ENCODE peak calls at places on chromosomes 12 and 14, in seven cellular contexts. T is aorta, Z is fibroblast of pulmonary artery, D is nephron progenitor cell, L is lower lobe of right lung, I is Caki2, U is M059J. S is an unnamed sample.
A peak's percentile ranks its signal among the peaks of the same experiment; 100 is the strongest.

GRCh38 chr14:104924421-104925213 is at the start of gene PLD4:
- DNase-seq in D (no peak), Z (no peak), I (no peak), T (no peak), U (peak; percentile 43), L (no peak), S (no peak)

GRCh38 chr14:60630129-60630528 is 19.1 kb downstream of the SIX1 start:
- DNase-seq in L (no peak), U (no peak), T (no peak), D (no peak), I (no peak), Z (no peak), S (no peak)

GRCh38 chr12:96193725-96194571 is at the start of gene ELK3:
- DNase-seq in Z (peak; percentile 82), I (peak; percentile 39), D (peak; percentile 74), L (peak; percentile 76), T (peak; percentile 84), U (peak; percentile 74), S (peak; percentile 80)

GRCh38 chr14:49928010-49928409 is 35.1 kb downstream of the ARF6 start:
- DNase-seq in I (no peak), U (no peak), T (no peak), D (no peak), Z (no peak), L (no peak), S (no peak)

GRCh38 chr14:23123419-23123818 is 4.4 kb upstream of the CEBPE start:
- DNase-seq in L (peak; percentile 75), D (no peak), U (no peak), Z (no peak), T (peak; percentile 89), I (no peak), S (no peak)

GRCh38 chr12:58607805-58608204 is 312.5 kb downstream of the LRIG3 start:
- DNase-seq in U (no peak), Z (no peak), I (no peak), T (no peak), L (no peak), D (no peak), S (no peak)

GRCh38 chr12:5434647-5434968 is 2.7 kb downstream of the NTF3 start:
- DNase-seq in U (no peak), I (no peak), Z (no peak), L (no peak), T (no peak), D (no peak), S (no peak)

GRCh38 chr14:97021571-97022171 is 224.5 kb downstream of the VRK1 start:
- DNase-seq in L (no peak), U (peak; percentile 14), T (no peak), I (no peak), D (no peak), Z (no peak), S (no peak)

GRCh38 chr12:53231859-53232640 is at the start of gene RARG:
- DNase-seq in D (peak; percentile 66), U (peak; percentile 82), Z (peak; percentile 35), I (peak; percentile 84), T (peak; percentile 92), L (peak; percentile 73), S (peak; percentile 88)

GRCh38 chr12:123389560-123390351 is 5.8 kb downstream of the KMT5A start:
- DNase-seq in U (no peak), T (peak; percentile 83), Z (no peak), D (peak; percentile 54), L (peak; percentile 86), I (peak; percentile 46), S (peak; percentile 50)

GRCh38 chr12:100170313-100170858 is 27.7 kb upstream of the BLTP3B start:
- DNase-seq in D (no peak), U (no peak), Z (no peak), T (no peak), I (no peak), L (no peak), S (no peak)

GRCh38 chr14:68686212-68686478 is 106.7 kb downstream of the ZFP36L1 start:
- DNase-seq in T (no peak), U (no peak), I (no peak), L (no peak), D (no peak), Z (no peak), S (no peak)

GRCh38 chr14:63493246-63493645 is 49.9 kb downstream of the PPP2R5E start:
- DNase-seq in L (no peak), Z (peak; percentile 28), U (peak; percentile 32), I (peak; percentile 18), T (no peak), D (peak; percentile 12), S (peak; percentile 28)

GRCh38 chr12:3534511-3534910 is 43.5 kb downstream of the PRMT8 start:
- DNase-seq in T (no peak), I (no peak), U (no peak), D (no peak), Z (no peak), L (no peak), S (no peak)

GRCh38 chr12:52063986-52064649 is 5.7 kb upstream of the ATG101 start:
- DNase-seq in Z (peak; percentile 93), U (peak; percentile 80), I (no peak), T (peak; percentile 88), L (no peak), D (no peak), S (no peak)

GRCh38 chr12:99529966-99530365 is 117.6 kb upstream of the GARIN6 start:
- DNase-seq in T (no peak), L (no peak), I (peak; percentile 41), U (peak; percentile 89), Z (no peak), D (no peak), S (peak; percentile 35)

GRCh38 chr14:35444104-35444503 is 39.6 kb upstream of the NFKBIA start:
- DNase-seq in Z (no peak), D (no peak), L (no peak), T (no peak), I (no peak), U (no peak), S (no peak)

GRCh38 chr12:3296409-3296701 is 194.6 kb upstream of the PRMT8 start:
- DNase-seq in U (no peak), I (no peak), Z (no peak), D (no peak), L (no peak), T (no peak), S (no peak)

GRCh38 chr12:43306066-43306465 is 245.9 kb downstream of the ADAMTS20 start:
- DNase-seq in L (no peak), Z (peak; percentile 95), U (peak; percentile 75), I (peak; percentile 15), D (no peak), T (no peak), S (peak; percentile 85)

GRCh38 chr14:58488550-58488949 is 61.0 kb downstream of the KIAA0586 start:
- DNase-seq in I (no peak), Z (peak; percentile 41), U (peak; percentile 81), T (no peak), D (no peak), L (no peak), S (peak; percentile 46)

GRCh38 chr12:18284461-18284860 is 23.1 kb downstream of the PIK3C2G start:
- DNase-seq in Z (peak; percentile 56), L (no peak), T (no peak), D (no peak), U (no peak), I (no peak), S (peak; percentile 14)

GRCh38 chr14:70888681-70889175 is 18.5 kb upstream of the PCNX1 start:
- DNase-seq in I (no peak), L (no peak), D (no peak), T (no peak), U (no peak), Z (peak; percentile 78), S (peak; percentile 59)

GRCh38 chr12:30926243-30927209 is at the start of gene TSPAN11:
- DNase-seq in L (no peak), Z (peak; percentile 21), D (peak; percentile 77), T (peak; percentile 78), U (peak; percentile 13), I (no peak), S (peak; percentile 86)

GRCh38 chr12:47088021-47088944 is 8.5 kb upstream of the AMIGO2 start:
- DNase-seq in Z (peak; percentile 79), L (no peak), T (no peak), I (peak; percentile 61), D (no peak), U (peak; percentile 53), S (peak; percentile 32)

GRCh38 chr12:3452348-3452747 is 38.7 kb upstream of the PRMT8 start:
- DNase-seq in Z (no peak), U (no peak), D (no peak), L (no peak), T (no peak), I (no peak), S (no peak)

GRCh38 chr14:77377502-77377844 is 294 bp downstream of the SAMD15 start:
- DNase-seq in U (no peak), L (no peak), T (no peak), I (no peak), D (no peak), Z (no peak), S (no peak)

GRCh38 chr12:31928246-31929139 is 30.7 kb upstream of the RESF1 start:
- DNase-seq in T (no peak), I (no peak), D (no peak), Z (no peak), U (no peak), L (no peak), S (no peak)

GRCh38 chr14:34857689-34858449 is 17.3 kb downstream of the BAZ1A start:
- DNase-seq in L (no peak), T (no peak), U (no peak), I (no peak), Z (no peak), D (no peak), S (no peak)

GRCh38 chr12:20523658-20524057 is 155.3 kb downstream of the PDE3A start:
- DNase-seq in L (no peak), T (no peak), U (no peak), D (no peak), I (no peak), Z (peak; percentile 37), S (peak; percentile 57)

GRCh38 chr14:105890474-105891220 is 364.3 kb downstream of the TMEM121 start:
- DNase-seq in Z (no peak), D (no peak), L (peak; percentile 34), T (peak; percentile 76), U (no peak), I (no peak), S (no peak)

GRCh38 chr12:98578392-98578791 is 15.1 kb upstream of the SLC25A3 start:
- DNase-seq in I (no peak), D (no peak), U (no peak), Z (no peak), T (no peak), L (no peak), S (no peak)

GRCh38 chr14:69152181-69152943 is 557 bp downstream of the DCAF5 start:
- DNase-seq in I (no peak), U (peak; percentile 61), Z (peak; percentile 37), D (no peak), L (no peak), T (peak; percentile 73), S (peak; percentile 72)

S was measured in adipocyte.